ENCODE peak calls at places on chromosome 2, in five cellular contexts. E is endodermal cell, H is adipocyte, Y is aorta, O is Panc1. U is an unnamed sample.

GRCh38 chr2:238404406-238405216 is 22.1 kb upstream of the ASB1 start:
- DNase-seq in E (no peak), H (no peak), Y (no peak), O (no peak), U (no peak)

GRCh38 chr2:175003875-175004729 is 1.1 kb downstream of the CHN1 start:
- DNase-seq in E (peak; percentile 81), H (peak; percentile 47), Y (no peak), O (no peak), U (no peak)

GRCh38 chr2:74374509-74375205 is 5.5 kb downstream of the DCTN1 start:
- DNase-seq in E (peak; percentile 94), H (no peak), Y (peak; percentile 85), O (no peak), U (peak; percentile 81)

GRCh38 chr2:240392084-240392947 is 43.1 kb upstream of the GPC1 start:
- DNase-seq in E (peak; percentile 38), H (peak; percentile 43), Y (peak; percentile 43), O (no peak), U (peak; percentile 17)

GRCh38 chr2:25397777-25398176 is 56.1 kb upstream of the DNMT3A start:
- DNase-seq in E (no peak), H (no peak), Y (no peak), O (no peak), U (no peak)

GRCh38 chr2:73107211-73107926 is 5.4 kb downstream of the RAB11FIP5 start:
- DNase-seq in E (peak; percentile 31), H (peak; percentile 20), Y (peak; percentile 59), O (no peak), U (peak; percentile 64)

GRCh38 chr2:27776097-27776496 is 4.6 kb downstream of the MRPL33 start:
- DNase-seq in E (no peak), H (peak; percentile 34), Y (no peak), O (no peak), U (peak; percentile 69)

GRCh38 chr2:97936199-97936598 is 59.5 kb downstream of the TMEM131 start:
- DNase-seq in E (peak; percentile 91), H (no peak), Y (no peak), O (no peak), U (peak; percentile 79)

GRCh38 chr2:62631160-62632085 is 74.1 kb upstream of the EHBP1 start:
- DNase-seq in E (no peak), H (no peak), Y (no peak), O (no peak), U (no peak)

GRCh38 chr2:113172721-113173562 is 829 bp upstream of the PSD4 start:
- DNase-seq in E (no peak), H (no peak), Y (no peak), O (no peak), U (no peak)

GRCh38 chr2:102768892-102769291 is 7.1 kb downstream of the TMEM182 start:
- DNase-seq in E (no peak), H (no peak), Y (no peak), O (no peak), U (no peak)

GRCh38 chr2:20350753-20351554 is at the start of gene PUM2:
- DNase-seq in E (peak; percentile 98), H (peak; percentile 97), Y (peak; percentile 93), O (peak; percentile 86), U (peak; percentile 94)

GRCh38 chr2:85905187-85905666 is 16.4 kb upstream of the ST3GAL5 start:
- DNase-seq in E (no peak), H (peak; percentile 46), Y (peak; percentile 64), O (no peak), U (no peak)

GRCh38 chr2:118855451-118856279 is 8.2 kb upstream of the EN1 start:
- DNase-seq in E (peak; percentile 98), H (peak; percentile 92), Y (peak; percentile 83), O (no peak), U (peak; percentile 91)

GRCh38 chr2:95008311-95008710 is 17.2 kb upstream of the MAL start:
- DNase-seq in E (no peak), H (no peak), Y (no peak), O (no peak), U (peak; percentile 12)
- H3K9me3 ChIP-seq in E (no peaks in the 10 kb centered on the region), H (no peaks in the 10 kb centered on the region), Y (no peaks in the 10 kb centered on the region), O (no peaks in the 10 kb centered on the region), U (no peaks in the 10 kb centered on the region)

DNA sequence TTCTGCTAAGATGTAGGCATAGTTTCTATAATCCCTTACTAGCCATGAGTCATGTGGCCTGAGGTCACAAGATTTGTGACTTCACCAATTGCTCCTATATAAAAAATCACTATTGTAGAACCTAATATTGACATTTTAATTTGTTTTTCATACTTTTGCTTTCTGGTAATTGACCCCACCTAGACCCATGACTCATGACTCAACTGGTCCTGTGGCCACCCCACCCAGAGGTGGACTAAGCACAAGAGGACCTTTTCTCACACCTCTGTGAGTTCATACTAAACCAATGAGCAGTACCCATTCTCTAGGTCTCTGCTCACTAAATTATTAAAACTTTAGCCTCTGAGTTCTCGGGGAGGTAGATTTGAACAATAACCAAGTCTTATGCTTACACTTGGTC is 1567.5 kb upstream of the LRRTM1 start:
- DNase-seq in E (no peak), H (no peak), Y (no peak), O (no peak), U (no peak)
- H3K9me3 ChIP-seq in E (peaks cover 19% of the 10 kb centered on the region), H (peaks cover 4% of the 10 kb centered on the region), Y (no peaks in the 10 kb centered on the region), O (no peaks in the 10 kb centered on the region), U (no peaks in the 10 kb centered on the region)

DNA sequence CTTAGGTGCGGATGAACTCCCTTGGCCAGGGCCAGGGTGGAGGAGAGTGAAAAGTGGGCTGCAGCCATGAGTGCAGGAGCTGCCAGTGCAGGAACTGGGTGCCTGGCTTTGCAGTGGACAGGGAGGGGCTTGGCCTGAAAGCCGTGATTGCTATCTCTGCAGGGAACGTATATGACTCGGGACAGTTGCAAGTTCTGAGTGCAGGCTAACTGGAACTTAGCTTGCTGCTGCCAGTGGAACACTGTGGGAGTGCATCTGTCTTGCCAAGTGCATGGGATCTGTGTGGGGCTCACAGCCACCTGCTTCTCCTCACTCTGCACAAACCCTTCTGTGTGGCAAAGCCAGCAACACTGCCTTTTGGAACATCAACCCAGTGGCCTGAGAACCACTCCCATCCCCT is 36.9 kb downstream of the FLACC1 start:
- DNase-seq in E (no peak), H (no peak), Y (no peak), O (no peak), U (no peak)
- H3K9me3 ChIP-seq in E (peaks cover 25% of the 10 kb centered on the region), H (peaks cover 19% of the 10 kb centered on the region), Y (peaks cover 1% of the 10 kb centered on the region), O (peaks cover 7% of the 10 kb centered on the region), U (peaks cover 15% of the 10 kb centered on the region)

GRCh38 chr2:64837925-64838641 is 151.1 kb upstream of the SLC1A4 start:
- DNase-seq in E (no peak), H (no peak), Y (peak; percentile 72), O (no peak), U (peak; percentile 31)

GRCh38 chr2:64838817-64839216 is 150.4 kb upstream of the SLC1A4 start:
- DNase-seq in E (no peak), H (peak; percentile 76), Y (peak; percentile 79), O (peak; percentile 71), U (no peak)

GRCh38 chr2:64840419-64840818 is 148.8 kb upstream of the SLC1A4 start:
- DNase-seq in E (no peak), H (no peak), Y (no peak), O (no peak), U (no peak)

GRCh38 chr2:64841462-64841861 is 147.7 kb upstream of the SLC1A4 start:
- DNase-seq in E (no peak), H (no peak), Y (no peak), O (no peak), U (no peak)

GRCh38 chr2:64839844-64840243 is 149.4 kb upstream of the SLC1A4 start:
- DNase-seq in E (no peak), H (no peak), Y (peak; percentile 68), O (no peak), U (no peak)
- H3K9me3 ChIP-seq in E (no peaks in the 10 kb centered on the region), H (no peaks in the 10 kb centered on the region), Y (no peaks in the 10 kb centered on the region), O (no peaks in the 10 kb centered on the region), U (no peaks in the 10 kb centered on the region)

GRCh38 chr2:89819809-89820208 is 1128.3 kb downstream of the RPIA start:
- DNase-seq in E (no peak), H (no peak), Y (no peak), O (no peak), U (no peak)

GRCh38 chr2:89821455-89821945 is 1130.0 kb downstream of the RPIA start:
- DNase-seq in E (no peak), H (no peak), Y (no peak), O (no peak), U (no peak)

GRCh38 chr2:89823556-89823955 is 1132.1 kb downstream of the RPIA start:
- DNase-seq in E (no peak), H (no peak), Y (no peak), O (no peak), U (no peak)

GRCh38 chr2:89818873-89819272 is 1127.4 kb downstream of the RPIA start:
- DNase-seq in E (no peak), H (no peak), Y (no peak), O (no peak), U (no peak)

DNA sequence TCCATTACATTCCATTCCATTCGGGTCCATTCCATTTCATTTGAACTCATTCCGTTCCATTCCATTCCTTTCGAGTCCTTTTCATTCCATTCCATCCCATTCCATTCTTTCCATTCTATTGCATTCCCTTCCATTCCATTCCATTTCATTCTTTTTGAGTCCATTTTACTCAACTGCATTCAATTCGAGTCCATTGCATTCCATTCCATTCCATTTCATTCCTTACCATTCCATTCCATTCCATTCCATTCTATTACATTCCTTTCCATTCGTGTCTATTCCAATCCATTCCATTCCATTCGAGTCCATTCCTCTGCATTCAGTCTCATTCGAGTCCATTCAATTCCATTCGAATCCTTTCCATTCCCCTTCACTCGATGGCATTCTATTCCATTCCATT is 1128.8 kb downstream of the RPIA start:
- DNase-seq in E (no peak), H (no peak), Y (no peak), O (no peak), U (no peak)
- H3K9me3 ChIP-seq in E (no peaks in the 10 kb centered on the region), H (peaks cover 70% of the 10 kb centered on the region), Y (peaks cover 9% of the 10 kb centered on the region), O (no peaks in the 10 kb centered on the region), U (peaks cover 38% of the 10 kb centered on the region)

DNA sequence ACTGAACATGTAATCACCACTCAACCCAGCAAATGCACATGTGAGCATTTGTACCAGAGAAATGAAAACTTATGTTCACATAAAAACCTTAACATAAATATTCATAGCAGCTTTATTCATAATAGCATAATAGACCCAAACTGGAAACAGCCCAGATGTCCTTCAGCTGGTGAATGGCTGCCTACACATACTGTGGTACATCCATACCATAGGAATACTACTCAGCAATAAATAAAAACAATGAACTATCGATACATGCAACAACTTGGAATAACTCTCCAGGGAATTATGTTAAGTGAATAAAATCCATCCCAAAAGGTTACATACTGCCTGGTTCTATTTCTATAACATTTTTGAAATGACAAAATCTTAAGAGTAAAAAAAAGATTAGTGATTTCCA is 140.0 kb downstream of the AGPS start:
- DNase-seq in E (no peak), H (no peak), Y (no peak), O (no peak), U (no peak)
- H3K9me3 ChIP-seq in E (no peaks in the 10 kb centered on the region), H (no peaks in the 10 kb centered on the region), Y (no peaks in the 10 kb centered on the region), O (no peaks in the 10 kb centered on the region), U (no peaks in the 10 kb centered on the region)

DNA sequence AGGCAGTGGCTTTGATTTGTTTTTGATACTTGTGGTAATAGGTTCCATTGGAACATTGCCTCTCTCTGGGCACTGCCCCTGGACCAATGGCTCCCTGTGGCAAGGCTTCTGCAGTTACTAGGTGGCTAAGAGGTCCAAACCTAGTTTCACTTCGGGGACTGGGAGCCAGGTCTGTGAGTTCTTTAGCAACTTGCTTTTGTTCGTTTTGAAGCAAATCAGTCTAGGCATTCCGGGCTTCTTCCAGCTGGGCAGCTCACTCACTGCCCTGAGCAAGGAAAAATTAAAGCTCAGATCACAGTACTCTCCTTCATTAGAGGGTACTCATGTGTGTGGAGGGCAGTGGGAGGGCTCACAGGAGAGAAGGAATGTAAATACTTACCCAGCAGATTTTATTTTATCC is 80.2 kb downstream of the SPP2 start:
- DNase-seq in E (no peak), H (peak; percentile 7), Y (no peak), O (no peak), U (no peak)
- H3K9me3 ChIP-seq in E (no peaks in the 10 kb centered on the region), H (no peaks in the 10 kb centered on the region), Y (no peaks in the 10 kb centered on the region), O (peaks cover 19% of the 10 kb centered on the region), U (no peaks in the 10 kb centered on the region)

U was measured in psoas muscle.